ENCODE peak calls at places on chromosomes 12 and 14, in five cellular contexts. S, P, E, L and T are unnamed samples.

GRCh38 chr12:102302553-102302952 is 104.9 kb upstream of the PMCH start:
- DNase-seq in S (no peak), P (no peak), E (no peak), L (no peak), T (no peak)

GRCh38 chr12:30862486-30862885 is 64.1 kb upstream of the TSPAN11 start:
- DNase-seq in S (no peak), P (no peak), E (no peak), L (no peak), T (no peak)

GRCh38 chr12:131710464-131711457 is at the start of gene SFSWAP:
- DNase-seq in S (peak), P (peak), E (peak), L (peak), T (peak)

GRCh38 chr12:2266666-2267623 is 214.2 kb downstream of the CACNA1C start:
- DNase-seq in S (no peak), P (no peak), E (no peak), L (no peak), T (no peak)

GRCh38 chr14:50667491-50668007 is 557 bp downstream of the SAV1 start:
- DNase-seq in S (peak), P (no peak), E (peak), L (peak), T (peak)

GRCh38 chr12:87856-88255 is 21.3 kb downstream of the IQSEC3 start:
- DNase-seq in S (no peak), P (no peak), E (no peak), L (no peak), T (no peak)

GRCh38 chr12:82687020-82687951 is 580 bp downstream of the TMTC2 start:
- DNase-seq in S (peak), P (peak), E (peak), L (peak), T (peak)

GRCh38 chr12:113262710-113263109 is 41.4 kb downstream of the TPCN1 start:
- DNase-seq in S (no peak), P (no peak), E (no peak), L (no peak), T (no peak)

GRCh38 chr12:79083181-79083580 is 218.6 kb downstream of the SYT1 start:
- DNase-seq in S (no peak), P (peak), E (no peak), L (peak), T (no peak)

GRCh38 chr14:33782923-33783322 is 168.0 kb downstream of the EGLN3 start:
- DNase-seq in S (no peak), P (no peak), E (no peak), L (peak), T (no peak)

GRCh38 chr12:11170810-11171144 is 217 bp upstream of the SMIM10L1 start:
- DNase-seq in S (no peak), P (no peak), E (no peak), L (no peak), T (no peak)

GRCh38 chr12:10967409-10967808 is 19.3 kb downstream of the TAS2R50 start:
- DNase-seq in S (no peak), P (no peak), E (no peak), L (no peak), T (no peak)

GRCh38 chr12:41185946-41186345 is 2.2 kb upstream of the PDZRN4 start:
- DNase-seq in S (no peak), P (no peak), E (no peak), L (no peak), T (no peak)

GRCh38 chr14:101018561-101019290 is 115.2 kb upstream of the RTL1 start:
- DNase-seq in S (no peak), P (no peak), E (no peak), L (no peak), T (peak)

GRCh38 chr14:30657606-30658163 is 35.6 kb downstream of the SCFD1 start:
- DNase-seq in S (no peak), P (no peak), E (no peak), L (no peak), T (no peak)

GRCh38 chr12:121849211-121849610 is 9.4 kb downstream of the HPD start:
- DNase-seq in S (no peak), P (no peak), E (no peak), L (no peak), T (no peak)

GRCh38 chr14:35932659-35933159 is 106.6 kb downstream of the BRMS1L start:
- DNase-seq in S (peak), P (no peak), E (peak), L (no peak), T (no peak)

GRCh38 chr14:63862163-63862562 is 9.4 kb downstream of the SYNE2 start:
- DNase-seq in S (no peak), P (no peak), E (no peak), L (no peak), T (no peak)

GRCh38 chr12:58341791-58342190 is 400.4 kb downstream of the ATP23 start:
- DNase-seq in S (no peak), P (peak), E (no peak), L (peak), T (no peak)

GRCh38 chr12:11778703-11779102 is 129.2 kb downstream of the ETV6 start:
- DNase-seq in S (no peak), P (no peak), E (no peak), L (peak), T (no peak)

GRCh38 chr12:27844427-27845090 is 64.5 kb upstream of the MANSC4 start:
- DNase-seq in S (no peak), P (no peak), E (no peak), L (peak), T (no peak)

GRCh38 chr14:83534995-83535394 is 1994.9 kb upstream of the FLRT2 start:
- DNase-seq in S (no peak), P (no peak), E (no peak), L (no peak), T (no peak)

GRCh38 chr12:108820700-108821406 is 36.5 kb downstream of the SSH1 start:
- DNase-seq in S (no peak), P (no peak), E (no peak), L (no peak), T (no peak)

GRCh38 chr12:107374136-107374535 is 280.8 kb upstream of the CRY1 start:
- DNase-seq in S (no peak), P (no peak), E (no peak), L (no peak), T (no peak)

GRCh38 chr12:21659383-21659782 is 1.7 kb upstream of the LDHB start:
- DNase-seq in S (no peak), P (no peak), E (no peak), L (peak), T (no peak)

GRCh38 chr12:117836999-117837736 is 131.6 kb downstream of the KSR2 start:
- DNase-seq in S (peak), P (peak), E (peak), L (peak), T (peak)

GRCh38 chr14:100523536-100524025 is 63.6 kb downstream of the BEGAIN start:
- DNase-seq in S (no peak), P (no peak), E (no peak), L (no peak), T (peak)

GRCh38 chr12:75848533-75848932 is 183.0 kb downstream of the PHLDA1 start:
- DNase-seq in S (no peak), P (no peak), E (no peak), L (no peak), T (no peak)

GRCh38 chr12:121925361-121925725 is 7.0 kb downstream of the CFAP251 start:
- DNase-seq in S (no peak), P (no peak), E (no peak), L (no peak), T (no peak)

GRCh38 chr14:69719501-69719951 is 47.4 kb upstream of the SRSF5 start:
- DNase-seq in S (no peak), P (no peak), E (no peak), L (no peak), T (peak)

GRCh38 chr12:61254225-61254624 is 1006.0 kb upstream of the USP15 start:
- DNase-seq in S (no peak), P (no peak), E (no peak), L (no peak), T (no peak)

GRCh38 chr14:38186217-38186616 is 21.5 kb upstream of the SSTR1 start:
- DNase-seq in S (no peak), P (no peak), E (no peak), L (no peak), T (no peak)

GRCh38 chr12:32501835-32502333 is 102.5 kb downstream of the FGD4 start:
- DNase-seq in S (no peak), P (peak), E (no peak), L (peak), T (peak)

GRCh38 chr12:3655331-3655900 is 97.5 kb downstream of the CRACR2A start:
- DNase-seq in S (peak), P (peak), E (no peak), L (peak), T (peak)

GRCh38 chr12:96208801-96209534 is 14.8 kb downstream of the ELK3 start:
- DNase-seq in S (no peak), P (no peak), E (no peak), L (no peak), T (no peak)

GRCh38 chr12:107091381-107091780 is 2.0 kb downstream of the CRY1 start:
- DNase-seq in S (no peak), P (no peak), E (no peak), L (peak), T (no peak)

GRCh38 chr14:49879683-49880204 is 13.1 kb upstream of the ARF6 start:
- DNase-seq in S (peak), P (peak), E (peak), L (peak), T (peak)

GRCh38 chr14:103696466-103697071 is 18.7 kb downstream of the XRCC3 start:
- DNase-seq in S (no peak), P (peak), E (no peak), L (no peak), T (no peak)